ENCODE peak calls at places on chromosome 4, in ten cellular contexts. One of them, this sample, is unnamed.

GRCh38 chr4:8540072-8540471 is 40.1 kb upstream of the GPR78 start:
- DNase-seq in IMR-90: no peak
- DNase-seq in ovary: no peak
- DNase-seq in fibroblast of lung: no peak
- DNase-seq in cardiac muscle cell: no peak
- DNase-seq in pancreas: no peak
- DNase-seq in astrocyte of the spinal cord: no peak
- DNase-seq in OCI-LY7: no peak
- DNase-seq in foreskin fibroblast: peak; percentile 10
- DNase-seq in A673: no peak
- DNase-seq in this sample: no peak

GRCh38 chr4:23040539-23040938 is 347.8 kb downstream of the GBA3 start:
- DNase-seq in A673: no peak
- DNase-seq in pancreas: no peak
- DNase-seq in OCI-LY7: no peak
- DNase-seq in cardiac muscle cell: no peak
- DNase-seq in fibroblast of lung: no peak
- DNase-seq in ovary: no peak
- DNase-seq in foreskin fibroblast: no peak
- DNase-seq in IMR-90: no peak
- DNase-seq in astrocyte of the spinal cord: no peak
- DNase-seq in this sample: no peak

GRCh38 chr4:173307778-173308177 is 26.4 kb downstream of the HMGB2 start:
- DNase-seq in A673: no peak
- DNase-seq in OCI-LY7: no peak
- DNase-seq in fibroblast of lung: no peak
- DNase-seq in IMR-90: no peak
- DNase-seq in astrocyte of the spinal cord: no peak
- DNase-seq in cardiac muscle cell: no peak
- DNase-seq in pancreas: no peak
- DNase-seq in foreskin fibroblast: no peak
- DNase-seq in ovary: no peak
- DNase-seq in this sample: no peak

GRCh38 chr4:56468097-56468422 is 643 bp downstream of the SRP72 start:
- DNase-seq in ovary: no peak
- DNase-seq in OCI-LY7: no peak
- DNase-seq in foreskin fibroblast: peak; percentile 54
- DNase-seq in astrocyte of the spinal cord: no peak
- DNase-seq in pancreas: no peak
- DNase-seq in A673: no peak
- DNase-seq in IMR-90: peak; percentile 35
- DNase-seq in fibroblast of lung: peak; percentile 49
- DNase-seq in cardiac muscle cell: peak; percentile 55
- DNase-seq in this sample: no peak

GRCh38 chr4:182434720-182435119 is 191.5 kb downstream of the TENM3 start:
- DNase-seq in fibroblast of lung: no peak
- DNase-seq in pancreas: no peak
- DNase-seq in OCI-LY7: no peak
- DNase-seq in ovary: no peak
- DNase-seq in A673: no peak
- DNase-seq in foreskin fibroblast: no peak
- DNase-seq in IMR-90: no peak
- DNase-seq in cardiac muscle cell: no peak
- DNase-seq in astrocyte of the spinal cord: no peak
- DNase-seq in this sample: no peak

GRCh38 chr4:90845777-90846176 is 718.6 kb downstream of the CCSER1 start:
- DNase-seq in cardiac muscle cell: no peak
- DNase-seq in A673: no peak
- DNase-seq in fibroblast of lung: peak; percentile 17
- DNase-seq in astrocyte of the spinal cord: peak; percentile 16
- DNase-seq in foreskin fibroblast: no peak
- DNase-seq in ovary: no peak
- DNase-seq in pancreas: no peak
- DNase-seq in IMR-90: no peak
- DNase-seq in OCI-LY7: no peak
- DNase-seq in this sample: no peak

GRCh38 chr4:14783011-14783877 is 219.0 kb upstream of the CPEB2 start:
- DNase-seq in IMR-90: peak; percentile 40
- DNase-seq in pancreas: no peak
- DNase-seq in fibroblast of lung: peak; percentile 63
- DNase-seq in foreskin fibroblast: peak; percentile 27
- DNase-seq in A673: peak; percentile 60
- DNase-seq in OCI-LY7: no peak
- DNase-seq in cardiac muscle cell: peak; percentile 1
- DNase-seq in astrocyte of the spinal cord: peak; percentile 90
- DNase-seq in ovary: no peak
- DNase-seq in this sample: no peak

GRCh38 chr4:79367111-79367510 is 40.9 kb downstream of the GK2 start:
- DNase-seq in A673: no peak
- DNase-seq in pancreas: no peak
- DNase-seq in cardiac muscle cell: no peak
- DNase-seq in ovary: no peak
- DNase-seq in fibroblast of lung: no peak
- DNase-seq in astrocyte of the spinal cord: no peak
- DNase-seq in IMR-90: no peak
- DNase-seq in OCI-LY7: no peak
- DNase-seq in foreskin fibroblast: no peak
- DNase-seq in this sample: no peak

GRCh38 chr4:53371843-53372521 is 5.5 kb upstream of the FIP1L1 start:
- DNase-seq in foreskin fibroblast: peak; percentile 46
- DNase-seq in pancreas: no peak
- DNase-seq in A673: no peak
- DNase-seq in cardiac muscle cell: no peak
- DNase-seq in IMR-90: no peak
- DNase-seq in ovary: no peak
- DNase-seq in fibroblast of lung: no peak
- DNase-seq in OCI-LY7: no peak
- DNase-seq in astrocyte of the spinal cord: no peak
- DNase-seq in this sample: no peak

GRCh38 chr4:38114435-38114834 is 154.2 kb downstream of the PTTG2 start:
- DNase-seq in ovary: no peak
- DNase-seq in pancreas: no peak
- DNase-seq in astrocyte of the spinal cord: no peak
- DNase-seq in A673: peak; percentile 34
- DNase-seq in IMR-90: no peak
- DNase-seq in foreskin fibroblast: peak; percentile 70
- DNase-seq in OCI-LY7: no peak
- DNase-seq in fibroblast of lung: no peak
- DNase-seq in cardiac muscle cell: peak; percentile 22
- DNase-seq in this sample: no peak
- TF ChIP-seq CTCF in ovary: no peak
- TF ChIP-seq CTCF in pancreas: no peak
- TF ChIP-seq CTCF in astrocyte of the spinal cord: no peak
- TF ChIP-seq CTCF in A673: no peak
- TF ChIP-seq CTCF in IMR-90: no peak
- TF ChIP-seq CTCF in foreskin fibroblast: no peak
- TF ChIP-seq CTCF in OCI-LY7: no peak
- TF ChIP-seq CTCF in fibroblast of lung: no peak
- TF ChIP-seq CTCF in cardiac muscle cell: no peak
- TF ChIP-seq CTCF in this sample: no peak

DNA sequence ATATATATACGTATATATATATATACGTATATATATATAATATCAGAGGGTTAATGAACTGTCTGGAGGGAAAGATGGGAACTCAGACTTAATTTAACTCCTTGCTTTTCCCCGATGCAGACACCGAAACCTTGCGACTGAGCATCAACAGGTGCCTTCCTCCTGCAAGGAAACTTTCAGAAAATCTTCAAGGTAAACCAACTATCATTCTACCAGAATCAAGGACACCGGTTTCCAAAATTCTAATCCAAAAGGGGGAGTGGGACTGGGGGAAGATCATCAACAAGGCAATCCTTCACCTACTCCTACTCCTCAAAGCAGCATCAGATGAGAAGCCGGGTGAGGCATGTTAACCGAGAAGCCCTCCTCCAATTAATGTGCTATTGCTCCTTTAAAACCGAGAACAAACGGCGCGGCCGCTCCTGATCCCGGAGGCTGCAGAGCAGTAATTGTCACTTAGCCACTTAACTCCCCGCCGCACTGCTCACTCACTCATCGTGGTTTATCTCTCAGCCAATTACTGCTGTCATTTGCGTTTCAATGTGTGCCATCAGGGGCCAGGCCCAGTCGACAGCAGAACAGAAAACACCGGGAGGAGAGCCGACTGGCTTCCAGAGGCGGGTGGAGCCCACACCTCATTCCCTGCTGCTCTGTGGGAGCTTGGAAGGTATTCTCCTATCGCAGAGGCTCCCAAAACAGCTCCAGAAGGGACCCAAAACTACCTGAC is 61.7 kb downstream of the MAML3 start:
- DNase-seq in OCI-LY7: no peak
- DNase-seq in A673: peak; percentile 85
- DNase-seq in foreskin fibroblast: no peak
- DNase-seq in pancreas: peak; percentile 56
- DNase-seq in fibroblast of lung: peak; percentile 31
- DNase-seq in astrocyte of the spinal cord: no peak
- DNase-seq in IMR-90: no peak
- DNase-seq in cardiac muscle cell: peak; percentile 94
- DNase-seq in ovary: no peak
- DNase-seq in this sample: no peak
- H3K4me3 ChIP-seq in OCI-LY7: no peak overlapping the region
- H3K4me3 ChIP-seq in A673: peak overlapping the region; percentile 30
- H3K4me3 ChIP-seq in foreskin fibroblast: peak overlapping the region; percentile 25
- H3K4me3 ChIP-seq in pancreas: no peak overlapping the region
- H3K4me3 ChIP-seq in fibroblast of lung: peak overlapping the region; percentile 17
- H3K4me3 ChIP-seq in astrocyte of the spinal cord: no peak overlapping the region
- H3K4me3 ChIP-seq in IMR-90: peak overlapping the region; percentile 38
- H3K4me3 ChIP-seq in cardiac muscle cell: no peak overlapping the region
- H3K4me3 ChIP-seq in ovary: peak overlapping the region; percentile 34
- H3K4me3 ChIP-seq in this sample: peak overlapping the region; percentile 23

DNA sequence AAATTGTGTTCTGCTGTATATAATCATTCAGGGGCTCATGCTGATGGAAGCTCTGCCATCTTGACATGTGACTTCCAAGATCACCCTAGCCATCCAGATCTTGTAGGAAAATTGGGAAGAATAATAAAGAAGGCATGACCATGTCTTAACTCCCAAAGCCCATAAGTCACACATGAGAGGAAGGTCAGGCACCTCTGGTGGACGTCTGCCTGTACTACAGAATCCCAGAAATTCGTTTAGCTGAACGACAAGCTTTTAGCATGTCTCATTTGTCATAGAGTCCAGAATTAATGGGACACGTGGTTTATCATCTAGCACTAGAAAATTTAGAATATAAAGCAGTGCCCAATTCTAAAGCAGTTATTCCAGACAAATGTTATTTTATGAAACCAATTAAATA is 212.7 kb downstream of the CENPC start:
- DNase-seq in OCI-LY7: peak; percentile 6
- DNase-seq in cardiac muscle cell: no peak
- DNase-seq in ovary: no peak
- DNase-seq in fibroblast of lung: no peak
- DNase-seq in astrocyte of the spinal cord: no peak
- DNase-seq in pancreas: no peak
- DNase-seq in IMR-90: no peak
- DNase-seq in foreskin fibroblast: no peak
- DNase-seq in A673: no peak
- DNase-seq in this sample: no peak
- TF ChIP-seq CTCF in OCI-LY7: peak; percentile 68
- TF ChIP-seq CTCF in cardiac muscle cell: peak; percentile 54
- TF ChIP-seq CTCF in ovary: no peak
- TF ChIP-seq CTCF in fibroblast of lung: peak; percentile 25
- TF ChIP-seq CTCF in astrocyte of the spinal cord: peak; percentile 45
- TF ChIP-seq CTCF in pancreas: no peak
- TF ChIP-seq CTCF in IMR-90: peak; percentile 13
- TF ChIP-seq CTCF in foreskin fibroblast: peak; percentile 39
- TF ChIP-seq CTCF in A673: no peak
- TF ChIP-seq CTCF in this sample: peak; percentile 50

GRCh38 chr4:7157140-7157488 is 35.2 kb upstream of the SORCS2 start:
- DNase-seq in A673: no peak
- DNase-seq in IMR-90: no peak
- DNase-seq in astrocyte of the spinal cord: no peak
- DNase-seq in foreskin fibroblast: no peak
- DNase-seq in ovary: no peak
- DNase-seq in OCI-LY7: no peak
- DNase-seq in fibroblast of lung: no peak
- DNase-seq in cardiac muscle cell: no peak
- DNase-seq in pancreas: no peak
- DNase-seq in this sample: no peak

GRCh38 chr4:7158081-7158750 is 34.1 kb upstream of the SORCS2 start:
- DNase-seq in OCI-LY7: no peak
- DNase-seq in astrocyte of the spinal cord: no peak
- DNase-seq in pancreas: peak; percentile 7
- DNase-seq in IMR-90: no peak
- DNase-seq in cardiac muscle cell: no peak
- DNase-seq in ovary: peak; percentile 5
- DNase-seq in fibroblast of lung: no peak
- DNase-seq in foreskin fibroblast: no peak
- DNase-seq in A673: no peak
- DNase-seq in this sample: no peak

GRCh38 chr4:7155611-7156071 is 36.7 kb upstream of the SORCS2 start:
- DNase-seq in OCI-LY7: no peak
- DNase-seq in fibroblast of lung: peak; percentile 80
- DNase-seq in A673: no peak
- DNase-seq in astrocyte of the spinal cord: no peak
- DNase-seq in cardiac muscle cell: no peak
- DNase-seq in ovary: peak; percentile 67
- DNase-seq in foreskin fibroblast: peak; percentile 35
- DNase-seq in IMR-90: no peak
- DNase-seq in pancreas: peak; percentile 43
- DNase-seq in this sample: no peak

GRCh38 chr4:7157666-7158065 is 34.7 kb upstream of the SORCS2 start:
- DNase-seq in fibroblast of lung: no peak
- DNase-seq in ovary: no peak
- DNase-seq in pancreas: peak; percentile 47
- DNase-seq in cardiac muscle cell: no peak
- DNase-seq in foreskin fibroblast: no peak
- DNase-seq in OCI-LY7: no peak
- DNase-seq in IMR-90: no peak
- DNase-seq in A673: no peak
- DNase-seq in astrocyte of the spinal cord: no peak
- DNase-seq in this sample: no peak

DNA sequence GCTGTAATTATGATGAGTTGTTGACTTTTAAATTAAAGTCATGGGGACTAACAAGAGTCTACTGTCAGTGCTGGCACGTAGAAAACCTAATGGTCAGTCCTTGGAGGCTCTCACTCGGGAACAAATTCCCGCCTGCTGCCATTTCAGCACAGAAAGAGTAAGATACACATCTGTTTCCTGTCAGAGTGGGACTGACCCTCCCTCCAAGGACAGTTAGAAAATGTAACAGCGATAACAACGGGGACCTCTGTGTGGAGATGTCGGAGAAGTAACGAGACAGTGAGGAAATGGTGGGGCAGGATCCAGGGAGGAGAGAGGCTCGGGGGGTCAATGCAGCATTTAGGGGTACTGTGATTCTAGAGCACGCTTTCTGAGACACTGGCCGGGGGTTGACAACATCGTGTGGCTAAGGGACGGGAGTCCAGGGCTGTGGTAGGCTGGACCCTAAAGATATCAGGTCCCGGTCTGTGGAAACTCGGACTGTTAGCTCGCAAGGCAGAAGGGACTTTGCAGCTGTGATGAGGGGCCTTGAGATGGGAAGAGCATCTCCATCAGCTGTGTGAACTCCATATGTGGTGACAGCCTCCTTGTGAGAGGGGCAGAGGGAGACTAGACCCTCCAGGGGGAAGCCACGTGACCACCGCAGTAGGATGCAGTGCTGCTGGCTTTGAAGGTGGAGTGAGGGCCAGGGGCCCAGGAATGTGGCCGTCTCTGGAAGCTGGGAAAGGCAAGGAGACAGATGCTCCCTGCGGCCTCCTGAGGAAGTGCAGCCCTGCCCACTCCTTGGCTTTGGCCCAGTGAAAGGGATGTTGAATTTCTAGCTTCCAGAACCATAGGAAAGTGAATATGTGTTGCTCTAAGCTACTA is 35.8 kb upstream of the SORCS2 start:
- DNase-seq in foreskin fibroblast: peak; percentile 65
- DNase-seq in astrocyte of the spinal cord: no peak
- DNase-seq in fibroblast of lung: peak; percentile 37
- DNase-seq in IMR-90: peak; percentile 25
- DNase-seq in A673: no peak
- DNase-seq in ovary: peak; percentile 68
- DNase-seq in pancreas: peak; percentile 46
- DNase-seq in OCI-LY7: no peak
- DNase-seq in cardiac muscle cell: peak; percentile 53
- DNase-seq in this sample: no peak
- H3K4me3 ChIP-seq in foreskin fibroblast: no peak overlapping the region
- H3K4me3 ChIP-seq in astrocyte of the spinal cord: no peak overlapping the region
- H3K4me3 ChIP-seq in fibroblast of lung: no peak overlapping the region
- H3K4me3 ChIP-seq in IMR-90: no peak overlapping the region
- H3K4me3 ChIP-seq in A673: no peak overlapping the region
- H3K4me3 ChIP-seq in ovary: no peak overlapping the region
- H3K4me3 ChIP-seq in pancreas: no peak overlapping the region
- H3K4me3 ChIP-seq in OCI-LY7: no peak overlapping the region
- H3K4me3 ChIP-seq in cardiac muscle cell: no peak overlapping the region
- H3K4me3 ChIP-seq in this sample: no peak overlapping the region